ENCODE peak calls at places on chromosomes 2 and 18, in seven cellular contexts. S, Y, U, H, M, K and G are unnamed samples.

GRCh38 chr2:212414699-212415309 is 123.8 kb downstream of the ERBB4 start:
- DNase-seq in S (no peak), H (no peak), K (no peak), M (no peak), Y (no peak), U (no peak), G (no peak)

GRCh38 chr18:58132595-58133191 is 88.7 kb downstream of the NEDD4L start:
- DNase-seq in S (no peak), H (no peak), M (peak), K (no peak), Y (no peak), U (no peak), G (no peak)

GRCh38 chr2:67604360-67604759 is 207.2 kb downstream of the ETAA1 start:
- DNase-seq in S (no peak), H (no peak), K (no peak), M (peak), U (no peak), Y (no peak), G (peak)

GRCh38 chr2:10467401-10467800 is 19.3 kb upstream of the ODC1 start:
- DNase-seq in Y (no peak), K (no peak), H (no peak), M (no peak), S (no peak), U (no peak), G (no peak)

GRCh38 chr18:74425876-74426275 is 31.2 kb downstream of the DIPK1C start:
- DNase-seq in Y (no peak), M (no peak), S (no peak), U (no peak), H (no peak), K (no peak), G (no peak)

GRCh38 chr2:231780123-231780908 is 766 bp downstream of the PDE6D start:
- DNase-seq in K (peak), H (no peak), S (no peak), U (no peak), M (peak), Y (peak), G (peak)

GRCh38 chr2:126889501-126890135 is 9.1 kb upstream of the TEX51 start:
- DNase-seq in K (no peak), M (no peak), Y (no peak), H (no peak), U (no peak), S (no peak), G (no peak)

GRCh38 chr2:124254621-124255020 is 229.5 kb downstream of the CNTNAP5 start:
- DNase-seq in M (no peak), K (no peak), U (no peak), H (no peak), Y (no peak), S (no peak), G (no peak)

GRCh38 chr2:230770804-230771203 is 58.2 kb downstream of the CAB39 start:
- DNase-seq in H (no peak), U (no peak), K (no peak), Y (no peak), M (no peak), S (no peak), G (no peak)

GRCh38 chr18:9095297-9096012 is 7.0 kb upstream of the NDUFV2 start:
- DNase-seq in K (peak), H (no peak), S (peak), M (peak), Y (no peak), U (no peak), G (no peak)

GRCh38 chr2:174336403-174337336 is 1.9 kb downstream of the SP9 start:
- DNase-seq in S (peak), M (no peak), Y (peak), U (no peak), H (no peak), K (peak), G (peak)

GRCh38 chr18:58776084-58776483 is 88.6 kb upstream of the ZNF532 start:
- DNase-seq in S (no peak), H (no peak), U (no peak), M (no peak), K (no peak), Y (no peak), G (peak)

GRCh38 chr18:47577520-47577919 is 326.1 kb upstream of the SKOR2 start:
- DNase-seq in U (no peak), M (no peak), H (no peak), Y (no peak), S (no peak), K (no peak), G (no peak)

GRCh38 chr2:10659898-10660568 is 29.7 kb downstream of the NOL10 start:
- DNase-seq in S (peak), U (peak), Y (peak), H (no peak), K (peak), M (peak), G (peak)

GRCh38 chr2:16221461-16222010 is 281.2 kb downstream of the MYCN start:
- DNase-seq in K (no peak), Y (no peak), U (no peak), M (no peak), S (no peak), H (no peak), G (no peak)

GRCh38 chr2:29068513-29068912 is 5.8 kb downstream of the PCARE start:
- DNase-seq in M (no peak), H (no peak), U (no peak), Y (no peak), S (no peak), K (no peak), G (no peak)

GRCh38 chr2:24724111-24724775 is 68.9 kb downstream of the PTRHD1 start:
- DNase-seq in Y (no peak), S (no peak), M (no peak), K (no peak), U (no peak), H (no peak), G (no peak)

GRCh38 chr2:181675241-181675640 is 5.1 kb downstream of the NEUROD1 start:
- DNase-seq in Y (no peak), S (no peak), H (no peak), U (no peak), K (no peak), M (no peak), G (no peak)

GRCh38 chr18:57075716-57076400 is 71.0 kb upstream of the BOD1L2 start:
- DNase-seq in M (no peak), Y (peak), H (no peak), K (no peak), U (no peak), S (no peak), G (no peak)

GRCh38 chr2:58553937-58554336 is 312.8 kb upstream of the FANCL start:
- DNase-seq in Y (peak), U (no peak), K (no peak), M (no peak), S (no peak), H (no peak), G (peak)

GRCh38 chr2:108833219-108833618 is 46.6 kb downstream of the CCDC138 start:
- DNase-seq in H (no peak), S (no peak), U (no peak), M (no peak), Y (no peak), K (no peak), G (peak)

GRCh38 chr2:127771756-127772155 is 39.2 kb downstream of the WDR33 start:
- DNase-seq in U (no peak), H (no peak), M (no peak), K (no peak), Y (no peak), S (no peak), G (no peak)

GRCh38 chr18:477565-477964 is 22.9 kb downstream of the COLEC12 start:
- DNase-seq in H (no peak), M (no peak), Y (peak), U (no peak), S (no peak), K (no peak), G (peak)

GRCh38 chr2:54664238-54664786 is 59.1 kb upstream of the EML6 start:
- DNase-seq in K (no peak), S (no peak), Y (no peak), H (no peak), M (no peak), U (no peak), G (no peak)

GRCh38 chr2:96098900-96099590 is 17.3 kb downstream of the ADRA2B start:
- DNase-seq in M (no peak), K (peak), H (no peak), U (no peak), S (no peak), Y (no peak), G (no peak)

GRCh38 chr2:22798389-22798788 is 586.6 kb upstream of the KLHL29 start:
- DNase-seq in S (no peak), H (no peak), U (no peak), K (no peak), M (no peak), Y (no peak), G (no peak)

GRCh38 chr2:9558948-9559381 is 3.3 kb upstream of the ADAM17 start:
- DNase-seq in K (no peak), H (no peak), M (peak), Y (no peak), U (no peak), S (no peak), G (peak)

GRCh38 chr2:134621939-134622705 is 96.7 kb downstream of the TMEM163 start:
- DNase-seq in H (no peak), M (no peak), K (no peak), U (no peak), Y (no peak), S (no peak), G (no peak)

GRCh38 chr2:238067939-238068338 is 7.1 kb downstream of the SCLY start:
- DNase-seq in U (no peak), K (no peak), M (no peak), H (no peak), Y (no peak), S (no peak), G (no peak)

GRCh38 chr2:205366336-205367060 is 315.8 kb upstream of the NRP2 start:
- DNase-seq in M (no peak), Y (peak), S (no peak), K (no peak), U (no peak), H (no peak), G (peak)